ENCODE peak calls at places on chromosomes 11 and 22, in seven cellular contexts. J, A, X, Y, M, F and I are unnamed samples.

GRCh38 chr22:30523646-30524489 is 18.4 kb upstream of the SEC14L4 start:
- DNase-seq in F (no peak), A (no peak), X (no peak), Y (peak), M (no peak), J (no peak), I (no peak)

GRCh38 chr11:830295-831131 is 2.2 kb upstream of the CD151 start:
- DNase-seq in A (peak), J (no peak), Y (no peak), F (peak), X (no peak), M (no peak), I (peak)

GRCh38 chr11:93652161-93652597 is 9.3 kb upstream of the CEP295 start:
- DNase-seq in Y (peak), F (peak), M (peak), A (peak), J (no peak), X (no peak), I (no peak)

GRCh38 chr11:1407668-1408067 is 17.9 kb downstream of the BRSK2 start:
- DNase-seq in F (no peak), M (no peak), Y (no peak), X (no peak), J (no peak), A (no peak), I (no peak)

GRCh38 chr11:43936081-43936480 is 6.4 kb upstream of the C11orf96 start:
- DNase-seq in Y (no peak), A (no peak), F (no peak), X (no peak), M (no peak), J (no peak), I (no peak)

GRCh38 chr11:63558459-63559157 is 4.6 kb downstream of the PLAAT2 start:
- DNase-seq in F (no peak), Y (no peak), A (no peak), M (no peak), J (no peak), X (no peak), I (peak)

GRCh38 chr11:113926273-113927183 is 21.9 kb downstream of the HTR3B start:
- DNase-seq in F (no peak), X (no peak), Y (no peak), J (no peak), M (no peak), A (no peak), I (no peak)

GRCh38 chr11:112265659-112266409 is 5.2 kb upstream of the PLET1 start:
- DNase-seq in J (no peak), Y (no peak), M (no peak), A (peak), F (no peak), X (no peak), I (no peak)

GRCh38 chr22:32528316-32528715 is 53.7 kb downstream of the FBXO7 start:
- DNase-seq in F (no peak), Y (no peak), A (no peak), M (no peak), X (no peak), J (no peak), I (no peak)

GRCh38 chr22:28630185-28630580 is 49.5 kb downstream of the TTC28 start:
- DNase-seq in M (no peak), F (no peak), J (no peak), A (no peak), Y (no peak), X (no peak), I (no peak)

GRCh38 chr11:131760191-131760951 is 390.0 kb downstream of the NTM start:
- DNase-seq in A (no peak), Y (no peak), F (no peak), X (no peak), M (peak), J (no peak), I (no peak)

GRCh38 chr22:37633693-37634504 is 5.6 kb upstream of the SH3BP1 start:
- DNase-seq in A (peak), J (peak), Y (peak), X (no peak), M (peak), F (peak), I (no peak)

GRCh38 chr11:94740975-94741707 is 27.0 kb upstream of the AMOTL1 start:
- DNase-seq in Y (peak), X (peak), J (no peak), A (peak), M (peak), F (peak), I (peak)
- TF ChIP-seq JUND in Y (no peak), X (no peak), J (no peak), A (no peak), M (no peak), F (no peak), I (no peak)

DNA sequence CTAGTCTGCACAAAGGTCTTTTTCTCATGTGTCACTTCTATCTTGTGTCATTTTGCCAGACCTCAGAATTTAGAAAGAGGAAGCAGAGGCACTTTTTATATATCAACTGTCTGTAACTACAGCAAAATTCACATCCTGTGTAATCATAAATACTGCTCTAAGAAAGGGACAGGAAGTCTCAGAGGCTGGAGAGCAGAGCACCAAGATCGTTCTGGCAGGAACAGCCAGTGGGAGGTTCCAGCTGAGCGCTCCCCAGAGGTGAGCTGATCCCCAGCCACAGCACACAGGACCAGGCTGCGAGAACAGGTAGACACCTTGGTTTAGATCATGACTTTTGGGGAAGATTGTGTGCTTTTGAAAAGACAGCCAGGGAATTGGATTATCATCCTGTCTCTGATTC is at the start of gene MS4A7:
- DNase-seq in A (no peak), Y (no peak), X (no peak), J (peak), M (no peak), F (no peak), I (no peak)
- TF ChIP-seq JUND in A (no peak), Y (no peak), X (no peak), J (no peak), M (no peak), F (no peak), I (no peak)

GRCh38 chr22:26610072-26610958 is 7.5 kb downstream of the CRYBB1 start:
- DNase-seq in J (peak), F (no peak), A (no peak), M (no peak), X (no peak), Y (no peak), I (no peak)
- TF ChIP-seq JUND in J (peak), F (no peak), A (peak), M (no peak), X (no peak), Y (no peak), I (no peak)

GRCh38 chr11:65854871-65855837 is 2.8 kb downstream of the CFL1 start:
- DNase-seq in A (no peak), X (no peak), J (no peak), M (no peak), Y (no peak), F (no peak), I (no peak)
- TF ChIP-seq JUND in A (no peak), X (no peak), J (no peak), M (no peak), Y (no peak), F (no peak), I (no peak)

DNA sequence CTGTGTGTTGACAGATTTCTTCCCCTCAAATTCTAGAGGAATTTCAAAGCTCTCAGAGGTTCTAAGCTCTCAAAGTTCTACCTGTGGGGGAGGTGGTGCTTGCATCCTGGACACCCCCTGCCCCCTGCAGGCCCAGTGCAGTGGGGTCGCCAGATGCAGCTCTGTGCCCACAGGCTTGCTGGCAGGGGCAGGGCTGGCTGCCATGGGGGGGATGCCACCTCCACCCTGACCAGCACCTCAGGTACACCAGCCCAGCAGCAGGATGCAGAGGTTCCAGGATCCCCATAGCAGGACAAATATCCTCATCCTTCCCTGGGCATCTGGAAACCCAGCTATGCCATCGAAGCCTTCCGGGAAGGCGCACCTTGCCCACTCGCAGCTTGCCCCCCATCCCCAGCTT is 91.1 kb downstream of the BRD1 start:
- DNase-seq in J (no peak), M (no peak), X (no peak), F (no peak), A (peak), Y (no peak), I (no peak)
- TF ChIP-seq JUND in J (no peak), M (no peak), X (no peak), F (no peak), A (no peak), Y (no peak), I (no peak)

GRCh38 chr22:48307941-48308340 is 1519.7 kb downstream of the BRD1 start:
- DNase-seq in X (no peak), M (no peak), Y (no peak), J (no peak), F (no peak), A (no peak), I (no peak)

GRCh38 chr22:48313156-48313555 is 1514.5 kb downstream of the BRD1 start:
- DNase-seq in A (no peak), X (no peak), Y (no peak), J (no peak), M (peak), F (no peak), I (no peak)

GRCh38 chr22:48309115-48309705 is 1518.5 kb downstream of the BRD1 start:
- DNase-seq in Y (no peak), M (no peak), J (no peak), F (no peak), X (no peak), A (no peak), I (no peak)

GRCh38 chr22:48306785-48307570 is 1520.7 kb downstream of the BRD1 start:
- DNase-seq in J (no peak), M (no peak), F (no peak), A (no peak), Y (no peak), X (no peak), I (no peak)

GRCh38 chr22:48310740-48311139 is 1516.9 kb downstream of the BRD1 start:
- DNase-seq in X (no peak), Y (no peak), M (no peak), F (no peak), J (no peak), A (no peak), I (no peak)
- TF ChIP-seq JUND in X (no peak), Y (no peak), M (no peak), F (no peak), J (no peak), A (no peak), I (no peak)

DNA sequence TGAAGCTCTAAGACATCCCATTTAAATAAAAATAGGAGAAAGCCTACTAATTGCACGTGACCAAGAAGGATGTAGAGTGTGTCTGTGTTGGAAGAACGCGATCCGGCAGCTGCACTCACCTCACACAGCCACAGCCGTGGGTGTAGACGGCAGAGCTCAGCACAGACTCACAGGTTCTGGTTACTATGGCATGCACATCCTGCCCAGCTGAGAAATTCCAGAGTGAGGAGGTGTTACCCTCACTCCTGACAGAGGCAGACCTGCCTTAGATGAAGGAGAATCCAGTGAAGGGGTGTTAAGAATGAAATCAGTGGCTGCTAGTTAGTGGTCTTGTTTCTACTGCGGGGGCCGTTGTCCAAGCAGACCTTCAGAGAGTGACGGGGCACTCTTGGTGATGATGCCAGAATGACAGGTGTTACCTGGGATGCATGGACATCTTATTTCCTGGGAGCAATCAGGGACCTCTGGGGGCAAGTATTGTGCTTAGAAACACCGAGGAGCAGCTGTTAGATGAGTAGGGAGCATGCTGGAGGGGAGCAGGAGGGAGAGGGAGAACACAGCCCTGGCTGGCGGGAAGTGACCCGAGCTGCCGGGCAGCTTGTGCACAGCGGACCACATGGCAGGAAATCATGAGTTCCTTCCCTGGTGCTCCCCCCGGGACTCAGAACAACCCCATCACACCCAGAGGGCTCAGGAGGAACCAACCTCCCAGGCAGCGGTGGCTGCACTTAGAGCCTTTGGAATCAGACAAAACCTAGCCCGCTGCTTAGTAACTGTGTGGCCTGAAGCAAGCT is 12.3 kb downstream of the KCNJ5 start:
- DNase-seq in X (no peak), F (no peak), A (no peak), J (no peak), Y (no peak), M (peak), I (no peak)
- TF ChIP-seq JUND in X (no peak), F (no peak), A (no peak), J (no peak), Y (no peak), M (no peak), I (no peak)

GRCh38 chr22:31530816-31531180 is 34.5 kb downstream of the SFI1 start:
- DNase-seq in J (no peak), A (no peak), F (no peak), Y (no peak), X (no peak), M (no peak), I (no peak)

GRCh38 chr22:31532060-31532459 is 35.7 kb downstream of the SFI1 start:
- DNase-seq in Y (no peak), A (no peak), F (no peak), M (no peak), J (no peak), X (no peak), I (peak)

DNA sequence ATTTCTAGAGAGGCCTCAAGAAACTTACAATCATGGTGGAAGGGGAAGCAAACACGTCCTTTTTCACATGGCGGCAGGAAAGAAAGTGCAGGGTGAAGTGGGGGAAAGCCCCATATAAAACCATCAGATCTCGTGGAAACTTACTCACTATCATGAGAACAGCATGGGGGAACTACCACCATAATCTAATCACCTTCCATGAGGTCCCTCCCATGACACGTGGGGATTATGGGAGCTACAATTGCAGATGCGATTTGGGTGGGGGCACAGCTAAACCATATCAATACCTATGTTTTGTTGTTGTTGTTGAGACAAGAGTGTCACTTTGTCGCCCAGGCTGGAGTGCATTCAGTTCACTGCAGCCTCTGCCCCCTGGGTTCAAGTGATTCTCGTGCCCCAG is 29.9 kb downstream of the SFI1 start:
- DNase-seq in Y (no peak), M (no peak), J (no peak), A (no peak), X (no peak), F (no peak), I (no peak)
- TF ChIP-seq JUND in Y (no peak), M (no peak), J (no peak), A (no peak), X (no peak), F (no peak), I (no peak)

GRCh38 chr22:45964372-45964771 is 12.6 kb downstream of the WNT7B start:
- DNase-seq in A (no peak), F (no peak), Y (no peak), X (no peak), J (no peak), M (no peak), I (no peak)
- TF ChIP-seq JUND in A (no peak), F (no peak), Y (no peak), X (no peak), J (no peak), M (no peak), I (no peak)